ENCODE peak calls at places on chromosomes 16 and 17, in ten cellular contexts. D is breast epithelium, S is AG04450, Z is heart right ventricle, E is adrenal gland, X is BJ, H is neural progenitor cell, B is dorsolateral prefrontal cortex, U is fibroblast of lung, C is uterus. F is an unnamed sample.

GRCh38 chr16:58124601-58124915 is 4.6 kb downstream of the CFAP20 start:
- DNase-seq in D (no peak), S (no peak), Z (no peak), E (peak; percentile 38), X (no peak), H (no peak), B (no peak), U (no peak), C (no peak), F (no peak)

GRCh38 chr16:84207869-84208268 is 16.9 kb downstream of the ADAD2 start:
- DNase-seq in D (no peak), S (no peak), Z (no peak), E (no peak), X (no peak), H (peak; percentile 44), B (no peak), U (no peak), C (no peak), F (peak; percentile 63)

GRCh38 chr16:3578610-3579551 is 1.7 kb upstream of the NLRC3 start:
- DNase-seq in D (no peak), S (no peak), Z (no peak), E (no peak), X (no peak), H (no peak), B (no peak), U (peak; percentile 20), C (no peak), F (peak; percentile 79)

GRCh38 chr17:42748906-42749798 is 4.3 kb upstream of the EZH1 start:
- DNase-seq in D (no peak), S (no peak), Z (no peak), E (no peak), X (no peak), H (no peak), B (no peak), U (no peak), C (no peak), F (no peak)

GRCh38 chr16:75377971-75378386 is 55.3 kb downstream of the CFDP1 start:
- DNase-seq in D (no peak), S (peak; percentile 63), Z (no peak), E (peak; percentile 17), X (peak; percentile 98), H (peak; percentile 83), B (no peak), U (peak; percentile 96), C (no peak), F (no peak)

GRCh38 chr17:58121925-58122324 is 26.3 kb upstream of the OR4D1 start:
- DNase-seq in D (no peak), S (no peak), Z (no peak), E (peak; percentile 7), X (no peak), H (peak; percentile 54), B (no peak), U (peak; percentile 35), C (no peak), F (peak; percentile 57)

GRCh38 chr17:74919440-74920305 is 3.4 kb downstream of the USH1G start:
- DNase-seq in D (no peak), S (no peak), Z (no peak), E (no peak), X (no peak), H (peak; percentile 56), B (no peak), U (no peak), C (no peak), F (peak; percentile 88)

GRCh38 chr16:637081-638018 is 1.2 kb upstream of the METTL26 start:
- DNase-seq in D (peak; percentile 96), S (peak; percentile 72), Z (peak; percentile 96), E (peak; percentile 92), X (no peak), H (peak; percentile 73), B (peak; percentile 95), U (peak; percentile 78), C (peak; percentile 88), F (peak; percentile 100)

GRCh38 chr16:89653656-89654295 is 3.7 kb downstream of the CHMP1A start:
- DNase-seq in D (no peak), S (no peak), Z (no peak), E (no peak), X (no peak), H (no peak), B (no peak), U (no peak), C (no peak), F (no peak)

GRCh38 chr17:77407321-77408277 is 266.8 kb downstream of the SEC14L1 start:
- DNase-seq in D (no peak), S (no peak), Z (no peak), E (no peak), X (no peak), H (no peak), B (no peak), U (no peak), C (peak; percentile 70), F (no peak)

GRCh38 chr17:77403854-77404253 is 263.1 kb downstream of the SEC14L1 start:
- DNase-seq in D (no peak), S (no peak), Z (no peak), E (no peak), X (no peak), H (no peak), B (no peak), U (no peak), C (no peak), F (no peak)

GRCh38 chr17:77402159-77402731 is 261.5 kb downstream of the SEC14L1 start:
- DNase-seq in D (no peak), S (no peak), Z (no peak), E (no peak), X (no peak), H (no peak), B (no peak), U (no peak), C (no peak), F (no peak)

GRCh38 chr17:77405867-77406513 is 265.2 kb downstream of the SEC14L1 start:
- DNase-seq in D (no peak), S (no peak), Z (no peak), E (no peak), X (no peak), H (no peak), B (no peak), U (no peak), C (no peak), F (no peak)

DNA sequence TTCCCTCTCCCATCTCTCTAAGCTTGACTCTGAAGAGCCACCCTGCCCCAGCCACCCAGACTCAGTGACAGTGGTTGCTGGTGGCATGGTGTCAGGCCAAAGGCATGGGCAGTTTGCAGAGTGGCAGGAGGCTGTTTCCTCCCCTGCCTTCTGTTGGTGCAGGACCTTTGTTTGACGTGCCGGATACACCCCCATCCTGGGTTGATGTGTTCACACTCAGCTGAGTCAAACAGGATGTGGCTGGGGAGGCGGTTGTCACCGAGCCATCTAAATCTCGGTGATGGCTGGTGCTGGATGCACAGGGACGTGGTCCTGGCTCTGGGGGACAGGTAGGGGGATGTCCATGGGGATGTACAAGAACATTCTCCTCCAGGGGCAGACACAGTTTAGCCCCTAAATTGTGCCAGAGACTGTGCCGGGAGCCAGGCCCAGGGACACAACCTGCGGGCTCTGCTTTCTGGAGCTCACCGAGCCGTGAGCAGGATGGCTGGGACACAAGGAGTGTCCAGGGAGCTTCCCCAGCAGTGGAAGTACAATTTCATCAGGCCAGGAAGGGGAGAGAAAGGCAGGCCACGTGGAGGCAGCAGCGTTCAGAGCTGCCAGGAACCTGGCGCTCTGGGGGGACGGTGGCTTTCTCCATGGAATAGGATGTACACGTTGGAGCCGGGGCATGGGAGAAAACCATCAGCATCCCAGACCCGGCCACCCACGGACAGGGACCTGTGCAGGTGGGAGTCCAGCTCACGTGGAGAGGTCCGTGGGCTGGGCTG is 264.2 kb downstream of the SEC14L1 start:
- DNase-seq in D (no peak), S (no peak), Z (no peak), E (peak; percentile 73), X (no peak), H (no peak), B (peak; percentile 74), U (peak; percentile 84), C (peak; percentile 46), F (no peak)
- H3K4me3 ChIP-seq in D (no peak overlapping the region), S (no peak overlapping the region), Z (no peak overlapping the region), E (no peak overlapping the region), X (no peak overlapping the region), H (no peak overlapping the region), B (no peak overlapping the region), U (no peak overlapping the region), C (no peak overlapping the region), F (no peak overlapping the region)

DNA sequence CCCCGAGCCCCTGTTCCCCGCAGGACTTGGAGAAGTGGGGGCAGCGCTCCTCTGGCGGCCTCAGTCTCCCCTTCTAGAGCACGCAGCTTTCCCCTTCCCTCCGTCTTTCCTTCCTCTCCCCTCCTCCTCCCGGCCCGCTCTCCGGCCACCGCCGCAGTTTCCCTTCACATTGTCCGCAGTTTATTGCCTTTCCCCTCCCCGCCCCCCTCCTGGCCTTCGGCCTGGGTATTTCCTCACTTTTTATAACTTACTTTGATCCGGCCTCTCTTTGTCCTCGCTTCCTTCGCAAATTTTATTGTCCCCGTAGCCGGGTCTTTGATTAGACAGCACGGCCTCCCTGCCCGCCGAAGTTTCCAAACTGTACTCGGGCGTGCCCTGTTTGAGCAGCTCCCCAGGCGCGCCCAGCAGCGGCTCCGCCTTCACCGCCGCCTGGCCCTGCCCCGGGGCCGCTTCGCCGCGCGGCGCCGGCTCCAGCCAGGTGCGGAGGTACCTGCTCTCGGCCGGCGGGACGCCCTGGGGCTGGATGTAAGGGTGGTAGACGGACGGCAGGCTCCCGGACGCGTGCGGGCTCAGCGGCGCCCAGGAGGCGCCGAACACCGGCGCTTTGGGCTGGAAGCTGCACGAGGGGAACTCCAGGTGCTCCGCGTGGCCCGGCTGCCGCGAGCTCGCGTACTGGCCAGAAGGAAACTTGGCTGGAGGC is 506 bp downstream of the HOXB9 start:
- DNase-seq in D (no peak), S (no peak), Z (no peak), E (peak; percentile 34), X (no peak), H (peak; percentile 63), B (no peak), U (no peak), C (no peak), F (peak; percentile 92)
- H3K27me3 ChIP-seq in D (peaks cover 100% of the 10 kb centered on the region), S (peaks cover 98% of the 10 kb centered on the region), Z (peaks cover 100% of the 10 kb centered on the region), E (peaks cover 82% of the 10 kb centered on the region), X (peaks cover 87% of the 10 kb centered on the region), H (peaks cover 100% of the 10 kb centered on the region), B (peaks cover 100% of the 10 kb centered on the region), U (peaks cover 99% of the 10 kb centered on the region), C (peaks cover 24% of the 10 kb centered on the region), F (peaks cover 100% of the 10 kb centered on the region)

DNA sequence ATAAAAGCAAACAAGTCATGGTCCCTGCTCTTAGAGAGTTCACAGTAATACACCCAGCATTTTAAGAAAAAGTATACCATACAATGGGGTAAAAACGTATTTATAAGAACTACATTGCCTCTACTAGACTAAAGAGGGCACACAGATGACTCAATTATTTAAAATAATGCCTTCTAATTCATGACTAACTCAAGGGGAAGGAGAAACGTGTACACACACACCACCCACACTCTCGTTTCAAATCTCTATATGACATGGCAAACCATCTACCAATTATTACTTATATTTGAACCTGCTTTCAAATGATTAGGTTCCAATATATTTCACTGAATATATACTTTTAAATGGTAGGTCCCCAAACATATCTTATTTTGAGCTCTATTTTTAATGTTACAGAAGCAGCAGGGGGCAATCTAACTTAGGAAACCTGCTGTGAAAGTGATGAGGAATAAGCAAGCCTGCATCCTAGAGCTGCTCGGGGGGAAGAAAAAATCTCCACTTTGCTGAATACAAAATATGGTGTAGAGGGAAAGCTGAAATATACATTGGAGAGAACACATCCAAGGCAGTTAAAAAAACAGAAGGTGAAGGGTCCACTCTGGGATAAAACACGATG is 232.4 kb upstream of the PSMD7 start:
- DNase-seq in D (no peak), S (no peak), Z (no peak), E (no peak), X (no peak), H (no peak), B (no peak), U (no peak), C (no peak), F (no peak)
- H3K4me3 ChIP-seq in D (no peak overlapping the region), S (no peak overlapping the region), Z (no peak overlapping the region), E (no peak overlapping the region), X (no peak overlapping the region), H (no peak overlapping the region), B (no peak overlapping the region), U (no peak overlapping the region), C (no peak overlapping the region), F (no peak overlapping the region)

GRCh38 chr17:67007266-67007665 is 37.1 kb upstream of the CACNG1 start:
- DNase-seq in D (no peak), S (no peak), Z (no peak), E (no peak), X (no peak), H (no peak), B (no peak), U (no peak), C (no peak), F (no peak)
- H3K27me3 ChIP-seq in D (no peaks in the 10 kb centered on the region), S (peaks cover 49% of the 10 kb centered on the region), Z (no peaks in the 10 kb centered on the region), E (no peaks in the 10 kb centered on the region), X (peaks cover 19% of the 10 kb centered on the region), H (no peaks in the 10 kb centered on the region), B (no peaks in the 10 kb centered on the region), U (no peaks in the 10 kb centered on the region), C (no peaks in the 10 kb centered on the region), F (no peaks in the 10 kb centered on the region)